ENCODE peak calls at places on chromosomes 1 and 21, in six cellular contexts. E is astrocyte of the cerebellum, Y is choroid plexus epithelial cell, X is heart right ventricle, K is esophagus squamous epithelium, G is GM13976. T is an unnamed sample.

GRCh38 chr1:203167913-203168200 is 7.8 kb downstream of the MYBPH start:
- DNase-seq in E (no peak), Y (no peak), X (no peak), K (no peak), G (no peak), T (no peak)

GRCh38 chr1:42267904-42268303 is 67.1 kb downstream of the FOXJ3 start:
- DNase-seq in E (no peak), Y (no peak), X (no peak), K (no peak), G (no peak), T (no peak)

GRCh38 chr1:202578001-202578500 is 132.2 kb downstream of the SYT2 start:
- DNase-seq in E (peak; percentile 32), Y (peak; percentile 81), X (no peak), K (no peak), G (no peak), T (no peak)

GRCh38 chr1:90402893-90403849 is 313.9 kb downstream of the BARHL2 start:
- DNase-seq in E (peak; percentile 100), Y (peak; percentile 94), X (no peak), K (no peak), G (no peak), T (no peak)

GRCh38 chr1:164771568-164772350 is 212.8 kb downstream of the PBX1 start:
- DNase-seq in E (no peak), Y (peak; percentile 83), X (no peak), K (no peak), G (no peak), T (no peak)

GRCh38 chr1:39960461-39960958 is 5.6 kb downstream of the MFSD2A start:
- DNase-seq in E (no peak), Y (no peak), X (peak; percentile 13), K (peak; percentile 33), G (peak; percentile 58), T (peak; percentile 58)

GRCh38 chr1:180911640-180912161 is 996 bp upstream of the KIAA1614 start:
- DNase-seq in E (no peak), Y (peak; percentile 25), X (no peak), K (no peak), G (no peak), T (no peak)

GRCh38 chr1:119808491-119808890 is 2.8 kb downstream of the REG4 start:
- DNase-seq in E (no peak), Y (no peak), X (no peak), K (no peak), G (no peak), T (no peak)

GRCh38 chr1:228334226-228334935 is 72.3 kb downstream of the TRIM11 start:
- DNase-seq in E (no peak), Y (no peak), X (no peak), K (no peak), G (no peak), T (no peak)

GRCh38 chr1:197141556-197141955 is 4.9 kb downstream of the ASPM start:
- DNase-seq in E (no peak), Y (no peak), X (no peak), K (no peak), G (no peak), T (no peak)

GRCh38 chr1:174740248-174740990 is 259.3 kb upstream of the CACYBP start:
- DNase-seq in E (no peak), Y (peak; percentile 82), X (no peak), K (no peak), G (no peak), T (no peak)

GRCh38 chr1:203182377-203182927 is 4.1 kb downstream of the CHI3L1 start:
- DNase-seq in E (no peak), Y (no peak), X (no peak), K (no peak), G (no peak), T (no peak)

GRCh38 chr1:89822999-89823628 is 2.3 kb downstream of the LRRC8D start:
- DNase-seq in E (no peak), Y (peak; percentile 79), X (no peak), K (no peak), G (no peak), T (no peak)

GRCh38 chr1:47388548-47389238 is 27.4 kb upstream of the FOXE3 start:
- DNase-seq in E (peak; percentile 20), Y (peak; percentile 83), X (peak; percentile 36), K (no peak), G (peak; percentile 70), T (peak; percentile 68)

GRCh38 chr1:197725044-197725443 is 50.2 kb downstream of the DENND1B start:
- DNase-seq in E (peak; percentile 2), Y (peak; percentile 42), X (no peak), K (no peak), G (no peak), T (no peak)

GRCh38 chr21:43634618-43635017 is 24.7 kb downstream of the HSF2BP start:
- DNase-seq in E (no peak), Y (no peak), X (no peak), K (no peak), G (no peak), T (no peak)

GRCh38 chr1:208977861-208978260 is 605.7 kb upstream of the CAMK1G start:
- DNase-seq in E (no peak), Y (no peak), X (no peak), K (no peak), G (no peak), T (no peak)

GRCh38 chr1:177800386-177801058 is 169.3 kb downstream of the SEC16B start:
- DNase-seq in E (no peak), Y (peak; percentile 4), X (no peak), K (no peak), G (no peak), T (no peak)

GRCh38 chr1:9292361-9293240 is at the start of gene SPSB1:
- DNase-seq in E (no peak), Y (peak; percentile 85), X (peak; percentile 74), K (no peak), G (peak; percentile 83), T (peak; percentile 86)

GRCh38 chr1:89760496-89760895 is 60.3 kb upstream of the LRRC8D start:
- DNase-seq in E (no peak), Y (no peak), X (no peak), K (no peak), G (no peak), T (no peak)

GRCh38 chr1:11364170-11364569 is 91.2 kb downstream of the UBIAD1 start:
- DNase-seq in E (no peak), Y (no peak), X (no peak), K (no peak), G (peak; percentile 49), T (peak; percentile 47)
- TF ChIP-seq CTCF in E (no peak), Y (peak; percentile 22), X (no peak), K (peak; percentile 36), G (peak; percentile 46), T (peak; percentile 59)

GRCh38 chr1:1345384-1345783 is 3.8 kb downstream of the DVL1 start:
- DNase-seq in E (no peak), Y (no peak), X (no peak), K (no peak), G (no peak), T (no peak)

GRCh38 chr1:1343811-1344421 is 5.3 kb downstream of the DVL1 start:
- DNase-seq in E (no peak), Y (no peak), X (no peak), K (no peak), G (no peak), T (no peak)

GRCh38 chr1:1346501-1346890 is 2.7 kb downstream of the DVL1 start:
- DNase-seq in E (no peak), Y (no peak), X (no peak), K (no peak), G (no peak), T (no peak)

GRCh38 chr1:1345860-1346500 is 3.2 kb downstream of the DVL1 start:
- DNase-seq in E (no peak), Y (no peak), X (no peak), K (no peak), G (no peak), T (no peak)

GRCh38 chr1:1344672-1345361 is 4.4 kb downstream of the DVL1 start:
- DNase-seq in E (no peak), Y (peak; percentile 51), X (no peak), K (no peak), G (no peak), T (no peak)
- TF ChIP-seq CTCF in E (peak; percentile 43), Y (peak; percentile 60), X (no peak), K (peak; percentile 36), G (no peak), T (no peak)

GRCh38 chr1:20732071-20732587 is 374 bp downstream of the SH2D5 start:
- DNase-seq in E (no peak), Y (peak; percentile 62), X (no peak), K (no peak), G (peak; percentile 86), T (peak; percentile 88)

GRCh38 chr1:20731057-20731991 is 1.2 kb downstream of the SH2D5 start:
- DNase-seq in E (no peak), Y (no peak), X (no peak), K (no peak), G (peak; percentile 65), T (peak; percentile 65)

GRCh38 chr1:20732588-20733360 is at the start of gene SH2D5:
- DNase-seq in E (peak; percentile 92), Y (peak; percentile 98), X (peak; percentile 48), K (peak; percentile 27), G (peak; percentile 79), T (peak; percentile 83)

GRCh38 chr1:20735581-20736111 is 3.1 kb upstream of the SH2D5 start:
- DNase-seq in E (no peak), Y (no peak), X (no peak), K (no peak), G (no peak), T (no peak)

DNA sequence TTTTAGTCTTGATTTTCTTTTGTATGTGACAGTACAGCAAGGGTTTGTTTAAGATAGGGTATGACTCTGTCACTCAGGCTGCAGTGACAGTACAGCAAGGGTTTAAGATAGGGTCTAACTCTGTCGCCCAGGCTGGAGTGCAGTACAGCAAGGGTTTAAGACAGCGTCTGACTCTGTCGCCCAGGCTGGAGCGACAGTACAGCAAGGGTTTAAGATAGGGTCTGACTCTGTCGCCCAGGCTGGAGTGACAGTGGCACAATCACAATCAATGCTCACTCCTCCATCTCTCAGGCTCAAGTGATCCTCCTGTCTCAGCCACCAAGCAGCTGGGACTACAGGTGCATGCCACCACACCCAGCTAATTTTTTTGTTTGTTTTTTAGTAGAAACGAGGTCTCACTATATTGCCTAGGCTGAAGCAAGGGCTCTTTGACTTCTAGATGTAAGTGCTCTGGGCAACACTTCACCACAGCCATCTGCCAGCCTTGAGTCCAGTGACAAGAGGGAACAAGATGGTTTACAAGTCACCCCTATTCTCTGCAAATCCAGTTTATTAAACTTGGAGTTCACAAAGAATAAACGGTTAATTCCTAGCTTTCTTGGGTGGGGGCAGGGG is 965 bp upstream of the SH2D5 start:
- DNase-seq in E (no peak), Y (no peak), X (no peak), K (no peak), G (no peak), T (no peak)
- TF ChIP-seq CTCF in E (no peak), Y (no peak), X (no peak), K (no peak), G (no peak), T (no peak)

GRCh38 chr1:185531838-185532237 is 202.4 kb upstream of the HMCN1 start:
- DNase-seq in E (no peak), Y (no peak), X (no peak), K (no peak), G (no peak), T (no peak)

GRCh38 chr1:185526318-185527307 is 207.6 kb upstream of the HMCN1 start:
- DNase-seq in E (no peak), Y (no peak), X (no peak), K (no peak), G (peak; percentile 30), T (peak; percentile 30)

GRCh38 chr1:185530215-185530614 is 204.0 kb upstream of the HMCN1 start:
- DNase-seq in E (no peak), Y (no peak), X (no peak), K (no peak), G (no peak), T (no peak)

GRCh38 chr1:185529673-185530072 is 204.5 kb upstream of the HMCN1 start:
- DNase-seq in E (no peak), Y (no peak), X (no peak), K (no peak), G (no peak), T (no peak)

GRCh38 chr1:185528084-185528656 is 206.0 kb upstream of the HMCN1 start:
- DNase-seq in E (no peak), Y (no peak), X (no peak), K (no peak), G (no peak), T (no peak)
- TF ChIP-seq CTCF in E (no peak), Y (no peak), X (no peak), K (no peak), G (no peak), T (no peak)

T was measured in GM13977.